ENCODE peak calls at places on chromosomes 4 and X, in ten cellular contexts. J is fibroblast of the aortic adventitia, W is stomach, L is GM13976, V is PC-3, T is lower leg skin, Q is hepatocyte, M is Caco-2, R is testis, U is IMR-90. D is an unnamed sample.

GRCh38 chrX:69618803-69619202 is 2.9 kb downstream of the EDA start:
- DNase-seq in M (peak), V (peak), T (no peak), L (no peak), R (peak), W (no peak), Q (peak), U (peak), J (peak), D (no peak)

GRCh38 chr4:44162538-44163270 is 285.9 kb downstream of the KCTD8 start:
- DNase-seq in J (no peak), W (no peak), T (no peak), M (no peak), L (no peak), U (no peak), V (no peak), Q (peak), R (no peak), D (no peak)

GRCh38 chr4:139740531-139741041 is 75.0 kb downstream of the MGST2 start:
- DNase-seq in T (peak), U (peak), V (peak), L (no peak), J (peak), W (peak), Q (peak), R (peak), M (no peak), D (peak)

GRCh38 chrX:49192722-49193328 is 6.7 kb upstream of the PRICKLE3 start:
- DNase-seq in R (peak), U (peak), M (peak), J (peak), V (peak), W (no peak), Q (no peak), L (no peak), T (no peak), D (peak)

GRCh38 chr4:169921732-169922131 is 104.5 kb downstream of the MFAP3L start:
- DNase-seq in J (no peak), Q (no peak), L (no peak), R (no peak), V (no peak), W (no peak), U (no peak), T (no peak), M (no peak), D (no peak)

GRCh38 chrX:18702362-18703195 is 4.9 kb upstream of the PPEF1 start:
- DNase-seq in T (no peak), Q (peak), L (no peak), V (peak), J (peak), M (no peak), U (peak), R (no peak), W (no peak), D (peak)

GRCh38 chrX:69203367-69204037 is 38.2 kb upstream of the PJA1 start:
- DNase-seq in R (no peak), T (no peak), W (no peak), V (no peak), M (no peak), J (no peak), L (no peak), U (no peak), Q (no peak), D (no peak)

GRCh38 chr4:188403272-188403671 is 264.0 kb downstream of the TRIML1 start:
- DNase-seq in W (no peak), U (no peak), R (no peak), M (no peak), V (no peak), Q (no peak), T (no peak), L (no peak), J (no peak), D (no peak)

GRCh38 chrX:18098704-18099103 is 122.0 kb downstream of the BEND2 start:
- DNase-seq in J (no peak), V (no peak), R (peak), U (no peak), Q (peak), T (no peak), M (no peak), L (no peak), W (no peak), D (no peak)

GRCh38 chr4:185205697-185206342 is 2.0 kb upstream of the CFAP97 start:
- DNase-seq in R (no peak), Q (no peak), U (no peak), V (no peak), L (no peak), M (no peak), J (no peak), W (no peak), T (no peak), D (no peak)

GRCh38 chr4:178165909-178166308 is 723.7 kb upstream of the AGA start:
- DNase-seq in V (peak), M (no peak), L (no peak), R (no peak), W (no peak), J (no peak), U (no peak), T (no peak), Q (no peak), D (no peak)

GRCh38 chrX:30794497-30794896 is 94.6 kb downstream of the TAB3 start:
- DNase-seq in W (no peak), Q (no peak), R (no peak), M (no peak), J (no peak), V (no peak), T (peak), U (no peak), L (no peak), D (no peak)

GRCh38 chr4:83013420-83013867 is 2.8 kb upstream of the LIN54 start:
- DNase-seq in J (no peak), R (no peak), U (no peak), V (no peak), T (no peak), Q (no peak), M (no peak), W (no peak), L (no peak), D (no peak)

GRCh38 chr4:128517739-128518510 is 230.3 kb upstream of the PGRMC2 start:
- DNase-seq in T (peak), L (peak), R (peak), U (peak), W (peak), J (peak), Q (peak), V (peak), M (peak), D (peak)

GRCh38 chr4:76210502-76210901 is 3.1 kb downstream of the SCARB2 start:
- DNase-seq in W (no peak), U (no peak), T (no peak), Q (no peak), V (no peak), M (no peak), L (no peak), J (peak), R (no peak), D (no peak)

GRCh38 chr4:42404001-42404400 is 6.7 kb downstream of the SHISA3 start:
- DNase-seq in J (no peak), R (no peak), T (no peak), W (no peak), L (no peak), M (no peak), Q (no peak), U (no peak), V (peak), D (no peak)

GRCh38 chr4:177579649-177580048 is 137.4 kb upstream of the AGA start:
- DNase-seq in T (no peak), R (no peak), L (no peak), U (peak), V (peak), J (no peak), W (no peak), M (no peak), Q (no peak), D (no peak)

GRCh38 chr4:90078440-90078839 is 48.8 kb upstream of the CCSER1 start:
- DNase-seq in J (no peak), M (no peak), R (no peak), U (no peak), T (no peak), L (no peak), Q (no peak), W (no peak), V (peak), D (no peak)

GRCh38 chrX:50202539-50202938 is 1.7 kb upstream of the AKAP4 start:
- DNase-seq in J (no peak), V (peak), W (no peak), U (no peak), L (no peak), M (no peak), Q (no peak), T (no peak), R (no peak), D (no peak)

GRCh38 chr4:176838611-176839411 is 46.1 kb upstream of the VEGFC start:
- DNase-seq in T (no peak), L (no peak), V (peak), W (no peak), M (no peak), R (no peak), J (peak), Q (no peak), U (peak), D (peak)

GRCh38 chrX:69614896-69615295 is 1.0 kb upstream of the EDA start:
- DNase-seq in R (no peak), V (no peak), T (no peak), W (no peak), U (no peak), Q (no peak), M (no peak), J (no peak), L (no peak), D (no peak)

GRCh38 chr4:168710353-168710946 is 213.6 kb downstream of the PALLD start:
- DNase-seq in U (peak), T (no peak), W (peak), M (peak), L (no peak), R (peak), Q (peak), V (peak), J (peak), D (peak)

GRCh38 chr4:154415313-154415712 is 76.3 kb downstream of the DCHS2 start:
- DNase-seq in T (no peak), M (no peak), U (no peak), Q (no peak), V (no peak), L (no peak), W (no peak), R (no peak), J (no peak), D (no peak)

DNA sequence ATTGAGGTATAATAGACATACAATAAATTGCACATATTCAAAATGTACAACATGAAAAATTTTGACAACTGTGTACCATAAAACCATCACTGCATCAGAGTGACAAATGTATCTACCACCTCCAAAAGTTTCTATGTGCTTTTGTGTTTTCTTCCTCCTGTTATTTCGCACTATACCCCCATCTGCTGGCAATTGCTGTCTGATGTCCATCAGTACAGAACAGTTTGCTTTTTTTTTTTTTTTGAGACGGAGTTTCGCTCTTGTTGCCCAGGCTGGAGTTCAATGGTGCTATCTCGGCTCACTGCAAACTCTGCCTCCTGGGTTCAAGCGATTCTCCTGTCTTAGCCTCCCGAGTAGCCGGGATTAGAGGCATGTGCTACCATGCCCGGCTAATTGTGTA is 154.3 kb upstream of the GIMD1 start:
- DNase-seq in M (peak), R (no peak), Q (no peak), U (peak), W (no peak), T (no peak), L (no peak), V (peak), J (no peak), D (no peak)
- TF ChIP-seq CTCF in M (peak), R (no peak), Q (peak), U (no peak), W (no peak), T (no peak), L (no peak), V (peak), J (peak), D (no peak)

DNA sequence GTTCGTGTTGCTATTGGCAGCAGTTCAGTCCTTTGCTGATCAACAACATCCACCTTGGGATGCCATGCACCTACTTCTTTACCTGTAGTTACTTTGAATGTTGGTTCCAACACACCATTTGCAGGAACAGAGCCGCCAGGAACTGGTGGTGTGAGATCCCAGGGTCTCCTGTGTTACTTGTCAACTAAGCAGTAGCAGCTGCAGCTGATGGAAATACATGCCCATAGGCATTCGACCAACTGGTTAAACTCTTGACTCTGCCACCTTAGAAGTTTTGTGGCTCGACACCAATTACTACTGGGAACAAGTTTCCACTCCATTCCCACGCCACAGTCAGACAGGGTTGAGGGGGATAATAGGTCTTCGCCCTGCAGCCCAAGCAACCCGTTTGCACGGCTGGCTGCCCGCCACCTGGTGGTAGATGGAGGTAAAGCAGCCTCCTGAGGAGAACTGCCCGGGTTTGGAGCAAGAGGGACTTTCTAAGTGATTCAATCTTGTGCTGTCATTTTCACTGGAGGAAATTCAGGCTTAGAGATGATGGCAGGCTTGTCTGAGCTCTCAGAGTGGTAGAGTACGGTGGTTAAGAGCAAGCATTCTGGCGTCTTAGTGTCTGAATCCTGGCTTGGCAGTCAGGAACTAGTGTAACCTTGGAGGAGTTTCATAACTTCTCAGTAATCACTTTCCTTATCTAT is 119.2 kb upstream of the TRIM2 start:
- DNase-seq in V (peak), T (peak), W (peak), R (peak), U (peak), L (peak), Q (peak), J (peak), M (peak), D (peak)
- TF ChIP-seq CTCF in V (peak), T (no peak), W (peak), R (peak), U (peak), L (peak), Q (peak), J (peak), M (peak), D (peak)

GRCh38 chr4:118680808-118681207 is 4.4 kb upstream of the METTL14 start:
- DNase-seq in R (no peak), W (no peak), M (no peak), L (no peak), V (no peak), T (no peak), J (no peak), U (no peak), Q (no peak), D (no peak)

DNA sequence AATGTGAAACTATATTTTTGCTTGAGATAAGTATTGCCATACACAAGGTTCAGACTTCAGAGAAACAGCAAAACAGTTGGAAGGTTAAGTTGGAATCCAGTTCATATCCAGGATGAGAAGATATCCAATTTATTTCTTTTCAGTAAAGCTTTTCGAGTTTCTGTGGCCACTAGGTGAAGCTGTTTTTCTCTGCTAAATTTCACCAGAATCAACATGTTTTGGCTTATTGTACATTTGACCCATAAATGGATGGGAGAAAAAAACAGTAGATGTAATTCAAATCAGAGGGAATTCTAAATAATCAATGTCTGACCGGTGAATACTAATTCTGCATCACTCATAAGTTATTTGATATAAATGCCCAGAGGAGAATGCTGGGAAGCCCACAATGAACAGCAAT is 9.1 kb upstream of the METTL14 start:
- DNase-seq in U (no peak), J (peak), M (no peak), R (no peak), Q (no peak), V (no peak), L (no peak), T (no peak), W (no peak), D (no peak)
- TF ChIP-seq CTCF in U (peak), J (peak), M (no peak), R (no peak), Q (no peak), V (peak), L (no peak), T (no peak), W (no peak), D (peak)

GRCh38 chrX:153412746-153413720 is 1.8 kb downstream of the ZFP92 start:
- DNase-seq in U (no peak), V (no peak), J (no peak), W (no peak), R (no peak), L (no peak), Q (no peak), M (no peak), T (no peak), D (no peak)
- TF ChIP-seq CTCF in U (no peak), V (peak), J (no peak), W (no peak), R (no peak), L (no peak), Q (no peak), M (no peak), T (no peak), D (no peak)

DNA sequence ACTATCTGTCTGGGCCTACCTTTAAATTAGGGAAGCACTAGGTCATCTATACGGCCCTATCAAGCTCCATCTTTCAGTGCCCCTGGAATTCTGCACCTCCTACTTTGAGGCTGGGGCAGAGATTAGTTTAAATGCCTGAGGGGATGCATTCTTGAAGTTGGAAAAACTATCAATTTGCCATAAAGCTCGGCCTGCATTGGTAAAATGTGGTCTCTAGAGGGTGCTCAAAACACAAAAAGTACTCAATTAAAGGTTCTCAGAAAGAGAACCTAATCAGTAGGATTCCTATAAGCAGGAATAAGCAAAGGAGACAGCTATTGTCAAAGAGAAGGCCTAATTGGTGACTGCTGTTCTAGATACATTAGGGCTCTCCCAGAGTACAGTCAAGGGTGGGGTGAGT is 111.7 kb downstream of the AMER1 start:
- DNase-seq in T (no peak), J (peak), R (no peak), L (no peak), Q (no peak), M (peak), V (peak), W (no peak), U (peak), D (no peak)
- TF ChIP-seq CTCF in T (no peak), J (peak), R (peak), L (no peak), Q (peak), M (peak), V (peak), W (peak), U (peak), D (no peak)

DNA sequence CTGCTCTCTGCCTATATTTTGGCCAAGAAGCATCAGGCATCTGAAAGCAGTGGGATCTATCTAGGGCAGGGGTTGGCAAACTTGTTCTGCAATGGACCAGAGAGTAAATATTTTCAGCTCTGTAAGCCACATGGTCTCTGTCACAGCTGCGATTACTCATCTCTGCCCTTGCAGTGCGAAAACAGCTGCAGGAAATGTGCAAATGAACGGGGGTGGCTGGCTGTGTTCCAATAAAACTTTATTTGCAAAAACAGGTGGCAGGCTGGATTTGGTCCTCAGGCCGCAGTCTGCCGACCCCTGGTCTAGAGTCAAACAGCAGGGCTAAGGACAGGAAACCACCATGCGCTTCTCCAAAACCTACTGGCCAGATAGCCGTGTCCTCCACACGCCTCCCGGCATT is 48.6 kb downstream of the ACOX3 start:
- DNase-seq in J (peak), V (peak), W (no peak), L (peak), R (peak), Q (no peak), M (no peak), U (peak), T (no peak), D (peak)
- TF ChIP-seq CTCF in J (no peak), V (no peak), W (no peak), L (peak), R (no peak), Q (no peak), M (no peak), U (no peak), T (no peak), D (no peak)

DNA sequence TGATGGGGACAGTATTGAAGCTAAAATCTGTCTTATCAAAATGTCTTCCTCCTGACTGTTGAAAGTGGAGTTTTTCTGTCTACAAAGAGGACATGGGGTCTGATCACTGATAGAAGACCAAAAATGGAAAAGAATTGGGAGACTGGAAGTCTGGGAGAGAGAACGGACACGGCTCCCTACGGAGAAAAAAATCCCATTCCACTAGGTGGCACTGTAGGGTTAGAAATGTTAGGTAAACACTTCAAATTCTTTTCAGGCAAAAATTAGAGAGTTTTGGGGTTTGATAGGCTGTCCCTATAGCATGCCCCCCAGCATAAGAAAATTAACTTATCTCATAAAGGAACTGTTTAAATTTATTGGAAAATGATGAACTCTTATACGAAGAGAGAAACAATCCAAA is 200.5 kb downstream of the FAM133A start:
- DNase-seq in W (no peak), M (peak), T (no peak), V (peak), Q (peak), R (peak), U (no peak), J (peak), L (no peak), D (no peak)
- TF ChIP-seq CTCF in W (peak), M (peak), T (no peak), V (peak), Q (peak), R (peak), U (peak), J (peak), L (peak), D (peak)

D was measured in astrocyte of the spinal cord.